ENCODE peak calls at places on chromosome 7, in eight cellular contexts. D is fibroblast of pulmonary artery, L is A549, F is AG10803, X is WERI-Rb-1, J is Panc1, B is left ventricle myocardium inferior, C is AG04450. P is an unnamed sample.

GRCh38 chr7:105315357-105315756 is 73.4 kb downstream of the SRPK2 start:
- DNase-seq in D (no peak), L (no peak), F (no peak), X (no peak), J (no peak), B (no peak), C (no peak), P (no peak)

GRCh38 chr7:30412810-30413504 is 65.6 kb downstream of the NOD1 start:
- DNase-seq in D (peak), L (peak), F (peak), X (peak), J (peak), B (no peak), C (peak), P (peak)

GRCh38 chr7:78769551-78770101 is 683.8 kb downstream of the MAGI2 start:
- DNase-seq in D (no peak), L (no peak), F (no peak), X (no peak), J (no peak), B (no peak), C (no peak), P (no peak)

GRCh38 chr7:87218941-87219544 is 489 bp downstream of the TMEM243 start:
- DNase-seq in D (peak), L (peak), F (peak), X (no peak), J (no peak), B (peak), C (no peak), P (no peak)

GRCh38 chr7:33952824-33953223 is 47.5 kb downstream of the BMPER start:
- DNase-seq in D (no peak), L (no peak), F (peak), X (no peak), J (no peak), B (no peak), C (no peak), P (no peak)

GRCh38 chr7:99485094-99485493 is 12.4 kb downstream of the ZNF789 start:
- DNase-seq in D (no peak), L (no peak), F (no peak), X (no peak), J (no peak), B (no peak), C (no peak), P (no peak)

GRCh38 chr7:85748861-85749260 is 562.0 kb upstream of the SEMA3D start:
- DNase-seq in D (no peak), L (no peak), F (no peak), X (no peak), J (no peak), B (no peak), C (no peak), P (no peak)

GRCh38 chr7:32941181-32941995 is 15.9 kb upstream of the FKBP9 start:
- DNase-seq in D (no peak), L (no peak), F (no peak), X (no peak), J (no peak), B (no peak), C (no peak), P (no peak)

GRCh38 chr7:7898155-7898554 is 70.4 kb upstream of the GLCCI1 start:
- DNase-seq in D (no peak), L (no peak), F (peak), X (no peak), J (no peak), B (no peak), C (no peak), P (no peak)

GRCh38 chr7:50273870-50274269 is 30.6 kb upstream of the IKZF1 start:
- DNase-seq in D (no peak), L (no peak), F (no peak), X (no peak), J (no peak), B (no peak), C (no peak), P (no peak)

GRCh38 chr7:46424934-46425333 is 503.9 kb upstream of the IGFBP3 start:
- DNase-seq in D (peak), L (no peak), F (no peak), X (no peak), J (no peak), B (no peak), C (no peak), P (no peak)
- H3K4me3 ChIP-seq in D (no peak), L (no peak), F (no peak), X (no peak), J (no peak), B (no peak), C (no peak), P (no peak)

GRCh38 chr7:124633740-124634139 is 131.9 kb downstream of the GPR37 start:
- DNase-seq in D (no peak), L (no peak), F (no peak), X (no peak), J (no peak), B (no peak), C (no peak), P (no peak)

GRCh38 chr7:124635416-124635815 is 130.2 kb downstream of the GPR37 start:
- DNase-seq in D (no peak), L (no peak), F (no peak), X (no peak), J (no peak), B (no peak), C (no peak), P (no peak)
- TF ChIP-seq CTCF in D (no peak), L (no peak), F (no peak), X (no peak), J (no peak), B (no peak), C (no peak), P (no peak)

DNA sequence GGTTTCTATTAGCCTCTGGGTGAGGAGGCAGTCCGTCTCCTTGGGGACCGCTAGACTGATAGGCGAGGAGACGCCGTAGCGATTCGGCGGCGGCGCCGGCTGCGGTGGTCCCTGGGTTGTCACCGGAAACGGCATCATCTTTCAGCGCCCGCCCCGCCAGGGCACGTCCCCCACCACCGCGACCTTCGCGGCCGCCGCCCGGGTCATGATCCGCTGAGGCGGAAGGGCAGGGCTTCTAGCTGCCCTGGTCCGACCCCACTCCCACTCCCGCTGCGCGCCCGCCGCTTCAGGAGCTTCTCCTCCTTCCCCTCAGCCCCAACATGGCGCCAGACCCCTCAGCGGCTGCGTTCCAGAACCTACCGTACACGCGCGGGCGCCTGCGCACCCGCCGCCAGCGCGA is at the start of gene PAPOLB:
- DNase-seq in D (no peak), L (no peak), F (no peak), X (no peak), J (no peak), B (no peak), C (no peak), P (no peak)
- H3K4me3 ChIP-seq in D (peak), L (no peak), F (peak), X (no peak), J (no peak), B (peak), C (peak), P (peak)

DNA sequence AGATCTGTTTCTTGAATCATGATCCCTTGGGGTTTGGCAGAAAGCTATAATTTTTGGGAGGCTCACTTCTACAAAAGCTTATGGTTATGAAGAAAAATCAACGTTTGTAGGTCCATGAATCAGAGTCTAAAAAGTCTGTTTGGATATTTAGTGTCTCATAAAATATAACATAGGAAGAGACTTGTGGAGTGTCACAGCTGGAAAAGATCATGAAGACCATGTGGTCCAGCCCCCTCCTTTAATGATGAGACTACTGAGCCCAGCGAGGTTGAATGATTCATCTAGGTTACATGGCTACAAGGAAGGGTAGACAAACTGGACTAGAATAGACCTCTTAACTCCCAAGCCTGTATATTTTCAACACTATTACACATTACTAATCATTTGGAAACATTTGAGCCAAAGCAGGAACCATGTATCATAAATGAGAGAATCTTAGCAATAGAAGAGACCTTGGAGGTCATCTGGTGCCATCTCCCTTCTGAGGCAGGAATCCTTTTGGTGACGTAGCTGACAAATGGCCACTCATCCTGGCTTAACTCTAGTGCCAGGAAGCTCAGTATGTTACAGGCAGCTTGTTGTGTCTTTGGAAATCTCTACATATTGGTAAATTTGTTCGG is 152.5 kb downstream of the CREB5 start:
- DNase-seq in D (no peak), L (no peak), F (peak), X (no peak), J (no peak), B (no peak), C (no peak), P (no peak)
- TF ChIP-seq CTCF in D (no peak), L (no peak), F (no peak), X (no peak), J (no peak), B (no peak), C (no peak), P (no peak)

GRCh38 chr7:2722591-2722990 is 34.6 kb downstream of the AMZ1 start:
- DNase-seq in D (no peak), L (no peak), F (no peak), X (no peak), J (no peak), B (peak), C (no peak), P (no peak)
- H3K4me3 ChIP-seq in D (no peak), L (no peak), F (no peak), X (no peak), J (no peak), B (no peak), C (no peak), P (no peak)

P was measured in astrocyte of the cerebellum.